ENCODE peak calls at places on chromosomes 5 and 9, in four cellular contexts. U is AG09309; P is activated CD4-positive, alpha-beta T cell treated with anti-CD3 and anti-CD28 coated beads for 24 hours; N is fibroblast of lung. K is an unnamed sample.

GRCh38 chr9:92048924-92049625 is 66.1 kb downstream of the SPTLC1 start:
- DNase-seq in P (no peak), U (no peak), N (peak), K (no peak)

GRCh38 chr5:43044181-43044914 is 4.2 kb upstream of the ANXA2R start:
- DNase-seq in U (no peak), P (no peak), N (peak), K (no peak)

GRCh38 chr9:108088916-108089315 is 599.3 kb upstream of the KLF4 start:
- DNase-seq in N (no peak), U (no peak), P (no peak), K (no peak)

GRCh38 chr5:84085387-84086041 is 299.2 kb downstream of the EDIL3 start:
- DNase-seq in N (no peak), U (no peak), P (no peak), K (peak)

GRCh38 chr5:115831163-115831768 is 10.1 kb downstream of the ATG12 start:
- DNase-seq in N (peak), P (no peak), U (no peak), K (peak)

GRCh38 chr9:115034801-115035200 is 83.2 kb downstream of the TNC start:
- DNase-seq in P (no peak), U (peak), N (peak), K (no peak)

GRCh38 chr9:109329274-109330258 is 8.7 kb upstream of the EPB41L4B start:
- DNase-seq in U (no peak), N (peak), P (no peak), K (no peak)

GRCh38 chr9:89325733-89326132 is 7.4 kb downstream of the SECISBP2 start:
- DNase-seq in U (no peak), P (no peak), N (no peak), K (no peak)

GRCh38 chr5:52757991-52758390 is 29.7 kb upstream of the ITGA1 start:
- DNase-seq in P (no peak), N (no peak), U (no peak), K (no peak)

GRCh38 chr5:159752622-159753275 is 163.5 kb upstream of the ADRA1B start:
- DNase-seq in P (no peak), U (no peak), N (peak), K (no peak)

GRCh38 chr5:83564069-83564749 is 92.7 kb downstream of the VCAN start:
- DNase-seq in P (no peak), U (no peak), N (peak), K (peak)

GRCh38 chr5:126384985-126385384 is 38.2 kb upstream of the GRAMD2B start:
- DNase-seq in N (peak), P (no peak), U (peak), K (no peak)

GRCh38 chr9:90900130-90900529 is 98.5 kb downstream of the SYK start:
- DNase-seq in U (no peak), P (no peak), N (no peak), K (no peak)

GRCh38 chr9:113707953-113708695 is 168.0 kb upstream of the ZNF618 start:
- DNase-seq in P (no peak), N (no peak), U (no peak), K (no peak)

GRCh38 chr9:133714606-133715294 is 23.4 kb downstream of the SARDH start:
- DNase-seq in U (no peak), P (no peak), N (peak), K (no peak)

GRCh38 chr9:21450733-21451394 is 10.6 kb downstream of the IFNA1 start:
- DNase-seq in U (no peak), N (peak), P (no peak), K (no peak)

GRCh38 chr5:181062631-181063030 is 22.6 kb downstream of the BTNL9 start:
- DNase-seq in N (no peak), U (no peak), P (no peak), K (no peak)

GRCh38 chr9:136689108-136689460 is 1.8 kb upstream of the AGPAT2 start:
- DNase-seq in P (no peak), N (no peak), U (no peak), K (no peak)

GRCh38 chr9:37575921-37576721 is at the start of gene FBXO10:
- DNase-seq in P (no peak), N (peak), U (no peak), K (peak)

GRCh38 chr9:101737165-101737704 is 1.2 kb downstream of the GRIN3A start:
- DNase-seq in P (no peak), U (no peak), N (no peak), K (no peak)

GRCh38 chr5:113043491-113043931 is 66.9 kb downstream of the DCP2 start:
- DNase-seq in P (no peak), N (peak), U (no peak), K (peak)

K was measured in OCI-M1.